ENCODE peak calls at places on chromosomes 13 and 19, in four cellular contexts. One of them, this sample, is unnamed.

GRCh38 chr19:54262066-54262465 is 5.0 kb upstream of the LILRB5 start:
- DNase-seq in psoas muscle: no peak
- DNase-seq in activated T-cell treated with anti-CD3 and anti-CD28 coated beads for 48 hours: no peak
- DNase-seq in heart right ventricle: no peak
- DNase-seq in this sample: no peak

GRCh38 chr19:16428372-16429036 is 43.3 kb downstream of the EPS15L1 start:
- DNase-seq in psoas muscle: no peak
- DNase-seq in activated T-cell treated with anti-CD3 and anti-CD28 coated beads for 48 hours: no peak
- DNase-seq in heart right ventricle: no peak
- DNase-seq in this sample: no peak

GRCh38 chr13:40406405-40407138 is 259.9 kb downstream of the FOXO1 start:
- DNase-seq in psoas muscle: no peak
- DNase-seq in activated T-cell treated with anti-CD3 and anti-CD28 coated beads for 48 hours: no peak
- DNase-seq in heart right ventricle: no peak
- DNase-seq in this sample: no peak

GRCh38 chr19:41351339-41352245 is 2.1 kb downstream of the TGFB1 start:
- DNase-seq in psoas muscle: peak; percentile 77
- DNase-seq in activated T-cell treated with anti-CD3 and anti-CD28 coated beads for 48 hours: peak; percentile 78
- DNase-seq in heart right ventricle: peak; percentile 75
- DNase-seq in this sample: peak; percentile 53

GRCh38 chr13:67351915-67352314 is 121.8 kb upstream of the PCDH9 start:
- DNase-seq in psoas muscle: no peak
- DNase-seq in activated T-cell treated with anti-CD3 and anti-CD28 coated beads for 48 hours: no peak
- DNase-seq in heart right ventricle: no peak
- DNase-seq in this sample: no peak

GRCh38 chr19:13881231-13881691 is 4.3 kb downstream of the NANOS3 start:
- DNase-seq in psoas muscle: no peak
- DNase-seq in activated T-cell treated with anti-CD3 and anti-CD28 coated beads for 48 hours: no peak
- DNase-seq in heart right ventricle: no peak
- DNase-seq in this sample: peak; percentile 83

GRCh38 chr13:43269037-43269476 is 245.7 kb downstream of the DNAJC15 start:
- DNase-seq in psoas muscle: no peak
- DNase-seq in activated T-cell treated with anti-CD3 and anti-CD28 coated beads for 48 hours: no peak
- DNase-seq in heart right ventricle: no peak
- DNase-seq in this sample: peak; percentile 92

GRCh38 chr19:35265126-35265995 is 3.4 kb upstream of the USF2 start:
- DNase-seq in psoas muscle: peak; percentile 68
- DNase-seq in activated T-cell treated with anti-CD3 and anti-CD28 coated beads for 48 hours: no peak
- DNase-seq in heart right ventricle: no peak
- DNase-seq in this sample: no peak

This sample was measured in left kidney.